ENCODE peak calls at places on chromosome 13, in ten cellular contexts. One of them, this sample, is unnamed.

GRCh38 chr13:73449258-73449657 is 390.5 kb downstream of the KLF5 start:
- DNase-seq in GM23338: no peak
- DNase-seq in CD8-positive, alpha-beta T cell: no peak
- DNase-seq in transverse colon: no peak
- DNase-seq in endodermal cell: no peak
- DNase-seq in heart right ventricle: no peak
- DNase-seq in CD4-positive, CD25-positive, alpha-beta regulatory T cell: no peak
- DNase-seq in ovary: no peak
- DNase-seq in AG04449: no peak
- DNase-seq in Panc1: no peak
- DNase-seq in this sample: no peak

GRCh38 chr13:30796132-30796832 is 60.9 kb downstream of the ALOX5AP start:
- DNase-seq in GM23338: no peak
- DNase-seq in CD8-positive, alpha-beta T cell: no peak
- DNase-seq in transverse colon: no peak
- DNase-seq in endodermal cell: no peak
- DNase-seq in heart right ventricle: no peak
- DNase-seq in CD4-positive, CD25-positive, alpha-beta regulatory T cell: no peak
- DNase-seq in ovary: no peak
- DNase-seq in AG04449: no peak
- DNase-seq in Panc1: peak
- DNase-seq in this sample: peak

GRCh38 chr13:34507630-34508029 is 434.4 kb upstream of the NBEA start:
- DNase-seq in GM23338: no peak
- DNase-seq in CD8-positive, alpha-beta T cell: no peak
- DNase-seq in transverse colon: no peak
- DNase-seq in endodermal cell: no peak
- DNase-seq in heart right ventricle: no peak
- DNase-seq in CD4-positive, CD25-positive, alpha-beta regulatory T cell: no peak
- DNase-seq in ovary: no peak
- DNase-seq in AG04449: no peak
- DNase-seq in Panc1: no peak
- DNase-seq in this sample: no peak

GRCh38 chr13:91620670-91621141 is 222.3 kb downstream of the GPC5 start:
- DNase-seq in GM23338: no peak
- DNase-seq in CD8-positive, alpha-beta T cell: no peak
- DNase-seq in transverse colon: no peak
- DNase-seq in endodermal cell: no peak
- DNase-seq in heart right ventricle: no peak
- DNase-seq in CD4-positive, CD25-positive, alpha-beta regulatory T cell: no peak
- DNase-seq in ovary: no peak
- DNase-seq in AG04449: no peak
- DNase-seq in Panc1: no peak
- DNase-seq in this sample: no peak

GRCh38 chr13:46385946-46386345 is 1.1 kb downstream of the RUBCNL start:
- DNase-seq in GM23338: peak
- DNase-seq in CD8-positive, alpha-beta T cell: no peak
- DNase-seq in transverse colon: no peak
- DNase-seq in endodermal cell: peak
- DNase-seq in heart right ventricle: no peak
- DNase-seq in CD4-positive, CD25-positive, alpha-beta regulatory T cell: no peak
- DNase-seq in ovary: no peak
- DNase-seq in AG04449: no peak
- DNase-seq in Panc1: no peak
- DNase-seq in this sample: no peak

GRCh38 chr13:28568286-28568685 is 73.4 kb upstream of the FLT1 start:
- DNase-seq in GM23338: no peak
- DNase-seq in CD8-positive, alpha-beta T cell: no peak
- DNase-seq in transverse colon: peak
- DNase-seq in endodermal cell: no peak
- DNase-seq in heart right ventricle: peak
- DNase-seq in CD4-positive, CD25-positive, alpha-beta regulatory T cell: no peak
- DNase-seq in ovary: peak
- DNase-seq in AG04449: no peak
- DNase-seq in Panc1: no peak
- DNase-seq in this sample: peak

GRCh38 chr13:51241720-51242119 is 19.5 kb downstream of the FAM124A start:
- DNase-seq in GM23338: no peak
- DNase-seq in CD8-positive, alpha-beta T cell: no peak
- DNase-seq in transverse colon: peak
- DNase-seq in endodermal cell: peak
- DNase-seq in heart right ventricle: no peak
- DNase-seq in CD4-positive, CD25-positive, alpha-beta regulatory T cell: no peak
- DNase-seq in ovary: no peak
- DNase-seq in AG04449: no peak
- DNase-seq in Panc1: no peak
- DNase-seq in this sample: no peak

GRCh38 chr13:44109986-44110640 is 230.4 kb downstream of the LACC1 start:
- DNase-seq in GM23338: no peak
- DNase-seq in CD8-positive, alpha-beta T cell: no peak
- DNase-seq in transverse colon: peak
- DNase-seq in endodermal cell: no peak
- DNase-seq in heart right ventricle: no peak
- DNase-seq in CD4-positive, CD25-positive, alpha-beta regulatory T cell: no peak
- DNase-seq in ovary: no peak
- DNase-seq in AG04449: no peak
- DNase-seq in Panc1: no peak
- DNase-seq in this sample: no peak

GRCh38 chr13:29513002-29513980 is 82.2 kb downstream of the SLC7A1 start:
- DNase-seq in GM23338: no peak
- DNase-seq in CD8-positive, alpha-beta T cell: no peak
- DNase-seq in transverse colon: no peak
- DNase-seq in endodermal cell: no peak
- DNase-seq in heart right ventricle: no peak
- DNase-seq in CD4-positive, CD25-positive, alpha-beta regulatory T cell: no peak
- DNase-seq in ovary: no peak
- DNase-seq in AG04449: no peak
- DNase-seq in Panc1: no peak
- DNase-seq in this sample: no peak

GRCh38 chr13:104286566-104287290 is 1220.5 kb upstream of the SLC10A2 start:
- DNase-seq in GM23338: peak
- DNase-seq in CD8-positive, alpha-beta T cell: no peak
- DNase-seq in transverse colon: no peak
- DNase-seq in endodermal cell: peak
- DNase-seq in heart right ventricle: no peak
- DNase-seq in CD4-positive, CD25-positive, alpha-beta regulatory T cell: no peak
- DNase-seq in ovary: no peak
- DNase-seq in AG04449: no peak
- DNase-seq in Panc1: no peak
- DNase-seq in this sample: no peak

GRCh38 chr13:28100149-28101121 is at the start of gene FLT3:
- DNase-seq in GM23338: peak
- DNase-seq in CD8-positive, alpha-beta T cell: no peak
- DNase-seq in transverse colon: peak
- DNase-seq in endodermal cell: peak
- DNase-seq in heart right ventricle: no peak
- DNase-seq in CD4-positive, CD25-positive, alpha-beta regulatory T cell: peak
- DNase-seq in ovary: no peak
- DNase-seq in AG04449: no peak
- DNase-seq in Panc1: no peak
- DNase-seq in this sample: peak

GRCh38 chr13:33450956-33451709 is 165.6 kb upstream of the STARD13 start:
- DNase-seq in GM23338: no peak
- DNase-seq in CD8-positive, alpha-beta T cell: no peak
- DNase-seq in transverse colon: no peak
- DNase-seq in endodermal cell: no peak
- DNase-seq in heart right ventricle: no peak
- DNase-seq in CD4-positive, CD25-positive, alpha-beta regulatory T cell: no peak
- DNase-seq in ovary: no peak
- DNase-seq in AG04449: no peak
- DNase-seq in Panc1: no peak
- DNase-seq in this sample: no peak
- H3K4me3 ChIP-seq in GM23338: no peak
- H3K4me3 ChIP-seq in CD8-positive, alpha-beta T cell: no peak
- H3K4me3 ChIP-seq in transverse colon: no peak
- H3K4me3 ChIP-seq in endodermal cell: no peak
- H3K4me3 ChIP-seq in heart right ventricle: no peak
- H3K4me3 ChIP-seq in CD4-positive, CD25-positive, alpha-beta regulatory T cell: no peak
- H3K4me3 ChIP-seq in ovary: no peak
- H3K4me3 ChIP-seq in AG04449: no peak
- H3K4me3 ChIP-seq in Panc1: no peak
- H3K4me3 ChIP-seq in this sample: no peak

GRCh38 chr13:114142640-114143490 is 10.4 kb upstream of the RASA3 start:
- DNase-seq in GM23338: no peak
- DNase-seq in CD8-positive, alpha-beta T cell: peak
- DNase-seq in transverse colon: peak
- DNase-seq in endodermal cell: peak
- DNase-seq in heart right ventricle: no peak
- DNase-seq in CD4-positive, CD25-positive, alpha-beta regulatory T cell: peak
- DNase-seq in ovary: peak
- DNase-seq in AG04449: no peak
- DNase-seq in Panc1: no peak
- DNase-seq in this sample: peak

GRCh38 chr13:114142137-114142550 is 9.7 kb upstream of the RASA3 start:
- DNase-seq in GM23338: no peak
- DNase-seq in CD8-positive, alpha-beta T cell: no peak
- DNase-seq in transverse colon: no peak
- DNase-seq in endodermal cell: no peak
- DNase-seq in heart right ventricle: no peak
- DNase-seq in CD4-positive, CD25-positive, alpha-beta regulatory T cell: no peak
- DNase-seq in ovary: no peak
- DNase-seq in AG04449: no peak
- DNase-seq in Panc1: no peak
- DNase-seq in this sample: no peak

GRCh38 chr13:114140909-114141255 is 8.5 kb upstream of the RASA3 start:
- DNase-seq in GM23338: no peak
- DNase-seq in CD8-positive, alpha-beta T cell: peak
- DNase-seq in transverse colon: no peak
- DNase-seq in endodermal cell: peak
- DNase-seq in heart right ventricle: no peak
- DNase-seq in CD4-positive, CD25-positive, alpha-beta regulatory T cell: peak
- DNase-seq in ovary: no peak
- DNase-seq in AG04449: no peak
- DNase-seq in Panc1: no peak
- DNase-seq in this sample: no peak

GRCh38 chr13:114141261-114141996 is 9.0 kb upstream of the RASA3 start:
- DNase-seq in GM23338: no peak
- DNase-seq in CD8-positive, alpha-beta T cell: no peak
- DNase-seq in transverse colon: no peak
- DNase-seq in endodermal cell: no peak
- DNase-seq in heart right ventricle: no peak
- DNase-seq in CD4-positive, CD25-positive, alpha-beta regulatory T cell: no peak
- DNase-seq in ovary: no peak
- DNase-seq in AG04449: no peak
- DNase-seq in Panc1: no peak
- DNase-seq in this sample: no peak

GRCh38 chr13:114140131-114140908 is 7.9 kb upstream of the RASA3 start:
- DNase-seq in GM23338: no peak
- DNase-seq in CD8-positive, alpha-beta T cell: peak
- DNase-seq in transverse colon: peak
- DNase-seq in endodermal cell: no peak
- DNase-seq in heart right ventricle: no peak
- DNase-seq in CD4-positive, CD25-positive, alpha-beta regulatory T cell: peak
- DNase-seq in ovary: no peak
- DNase-seq in AG04449: no peak
- DNase-seq in Panc1: no peak
- DNase-seq in this sample: peak
- H3K4me3 ChIP-seq in GM23338: no peak
- H3K4me3 ChIP-seq in CD8-positive, alpha-beta T cell: peak
- H3K4me3 ChIP-seq in transverse colon: no peak
- H3K4me3 ChIP-seq in endodermal cell: no peak
- H3K4me3 ChIP-seq in heart right ventricle: no peak
- H3K4me3 ChIP-seq in CD4-positive, CD25-positive, alpha-beta regulatory T cell: peak
- H3K4me3 ChIP-seq in ovary: no peak
- H3K4me3 ChIP-seq in AG04449: no peak
- H3K4me3 ChIP-seq in Panc1: peak
- H3K4me3 ChIP-seq in this sample: peak

DNA sequence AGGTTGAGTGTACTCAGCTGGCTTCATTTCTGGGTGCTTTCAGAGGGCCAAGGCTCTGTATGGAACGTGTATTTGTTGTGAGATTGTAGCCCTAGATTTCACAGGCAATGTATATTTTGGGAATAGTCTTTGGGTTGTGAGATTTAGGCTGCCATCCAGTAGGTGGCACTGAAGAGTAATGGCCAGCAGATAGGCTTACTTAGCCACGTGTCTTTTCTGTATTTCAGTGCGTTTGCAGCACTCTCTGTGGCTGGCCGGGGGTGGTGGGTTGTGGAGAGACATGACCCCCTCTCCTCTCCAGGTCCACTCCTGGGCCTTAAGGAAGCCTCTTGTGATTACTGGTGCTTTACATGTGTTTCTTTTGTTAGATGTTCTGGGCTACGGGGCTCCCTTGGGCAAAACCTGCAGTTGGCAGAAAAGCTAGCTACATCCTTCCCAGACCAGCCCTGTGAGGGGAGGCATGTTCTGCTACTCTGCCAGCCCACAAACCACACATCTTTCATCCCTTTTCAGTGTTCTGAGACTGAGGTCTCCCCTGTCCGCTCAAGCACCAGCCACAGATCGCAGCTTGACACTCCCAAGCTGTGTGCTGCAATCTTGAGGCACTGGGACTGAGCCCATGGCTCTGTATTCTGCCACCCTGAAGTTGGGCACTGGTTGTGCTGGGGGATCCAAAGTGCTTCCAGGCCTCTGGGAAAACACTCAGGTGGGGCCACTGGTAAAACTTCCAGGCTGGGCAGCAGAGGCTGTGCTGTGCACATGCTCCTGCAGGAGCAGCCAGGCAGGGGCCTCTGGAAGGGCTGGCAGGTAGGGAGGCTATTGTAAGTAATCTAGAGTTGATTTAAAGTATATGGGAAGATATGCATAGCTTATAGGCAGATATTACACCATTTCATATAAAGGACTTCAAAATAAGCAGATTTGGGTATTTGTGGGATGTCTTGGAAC is 1096.8 kb upstream of the PCDH20 start:
- DNase-seq in GM23338: peak
- DNase-seq in CD8-positive, alpha-beta T cell: no peak
- DNase-seq in transverse colon: peak
- DNase-seq in endodermal cell: peak
- DNase-seq in heart right ventricle: no peak
- DNase-seq in CD4-positive, CD25-positive, alpha-beta regulatory T cell: no peak
- DNase-seq in ovary: no peak
- DNase-seq in AG04449: no peak
- DNase-seq in Panc1: peak
- DNase-seq in this sample: peak
- H3K4me3 ChIP-seq in GM23338: no peak
- H3K4me3 ChIP-seq in CD8-positive, alpha-beta T cell: no peak
- H3K4me3 ChIP-seq in transverse colon: no peak
- H3K4me3 ChIP-seq in endodermal cell: no peak
- H3K4me3 ChIP-seq in heart right ventricle: no peak
- H3K4me3 ChIP-seq in CD4-positive, CD25-positive, alpha-beta regulatory T cell: no peak
- H3K4me3 ChIP-seq in ovary: no peak
- H3K4me3 ChIP-seq in AG04449: no peak
- H3K4me3 ChIP-seq in Panc1: no peak
- H3K4me3 ChIP-seq in this sample: peak

DNA sequence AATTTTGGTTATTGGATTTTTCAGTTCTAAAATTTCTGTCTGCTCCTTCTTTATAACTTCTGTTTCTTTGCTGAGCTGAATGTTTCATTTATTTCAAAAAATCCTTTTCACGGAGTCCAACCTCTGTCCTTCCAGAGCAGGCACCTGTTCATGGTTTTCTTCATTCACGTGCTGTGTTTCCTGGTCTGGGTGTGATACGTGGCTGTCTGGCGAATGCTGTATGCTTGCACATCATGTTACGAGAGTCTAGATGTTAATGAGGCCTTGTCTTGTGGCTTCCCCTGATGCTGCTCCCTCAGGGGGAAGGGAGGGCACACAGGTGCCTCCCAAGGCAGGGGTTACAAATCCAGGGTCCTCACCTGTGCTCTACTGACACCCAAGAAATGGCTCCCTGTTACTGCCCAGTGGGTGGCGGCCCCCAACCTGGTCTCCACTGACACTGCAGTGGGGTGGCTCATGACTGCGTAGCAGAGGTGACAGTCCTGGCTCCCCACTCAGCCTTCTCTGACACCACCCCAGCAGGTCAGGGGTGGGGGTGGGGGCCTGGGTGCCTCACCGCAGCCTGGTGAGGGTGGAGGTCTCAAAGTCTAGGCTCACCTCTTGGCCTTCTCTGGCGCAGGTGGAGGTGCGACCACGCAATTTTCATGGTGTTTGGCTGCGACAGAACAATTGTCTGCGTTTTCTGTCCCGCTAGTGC is 20.1 kb upstream of the RAB20 start:
- DNase-seq in GM23338: no peak
- DNase-seq in CD8-positive, alpha-beta T cell: no peak
- DNase-seq in transverse colon: no peak
- DNase-seq in endodermal cell: peak
- DNase-seq in heart right ventricle: no peak
- DNase-seq in CD4-positive, CD25-positive, alpha-beta regulatory T cell: no peak
- DNase-seq in ovary: no peak
- DNase-seq in AG04449: no peak
- DNase-seq in Panc1: no peak
- DNase-seq in this sample: no peak
- H3K4me3 ChIP-seq in GM23338: no peak
- H3K4me3 ChIP-seq in CD8-positive, alpha-beta T cell: no peak
- H3K4me3 ChIP-seq in transverse colon: no peak
- H3K4me3 ChIP-seq in endodermal cell: no peak
- H3K4me3 ChIP-seq in heart right ventricle: no peak
- H3K4me3 ChIP-seq in CD4-positive, CD25-positive, alpha-beta regulatory T cell: no peak
- H3K4me3 ChIP-seq in ovary: no peak
- H3K4me3 ChIP-seq in AG04449: no peak
- H3K4me3 ChIP-seq in Panc1: no peak
- H3K4me3 ChIP-seq in this sample: no peak

This sample was measured in Jurkat, Clone E6-1.